ENCODE peak calls at places on chromosomes 12 and 14, in seven cellular contexts. N is activated CD8-positive, alpha-beta T cell treated with anti-CD3 and anti-CD28 coated beads for 36 hours; K is natural killer cell treated with Interleukin-12 subunit alpha and Interleukin-12 subunit beta and Interleukin-15 and Interleukin-18, amount 100 ng/mL, for 72 hours; I is CD4-positive, alpha-beta T cell; L is activated CD4-positive, CD25-positive, alpha-beta regulatory T cell treated with anti-CD3 and anti-CD28 coated beads, Interleukin-2, amount 50 U/mL, for 24 hours; D is stimulated activated naive CD8-positive, alpha-beta T cell treated with anti-CD3 and anti-CD28 coated beads, Interleukin-15, Interleukin-2, amounts not matched to agents 100 U/mL and 50 U/mL, for 24 hours; U is body of pancreas. M is an unnamed sample.

GRCh38 chr12:51662728-51663154 is 71.7 kb downstream of the SCN8A start:
- ATAC-seq in N (no peak), K (no peak), I (no peak), L (no peak), D (no peak), U (no peak), M (no peak)

GRCh38 chr14:53663709-53664108 is 292.9 kb downstream of the BMP4 start:
- ATAC-seq in N (no peak), K (no peak), I (no peak), L (no peak), D (no peak), U (no peak), M (no peak)

GRCh38 chr14:49134940-49135339 is 451.2 kb downstream of the RPS29 start:
- ATAC-seq in N (no peak), K (no peak), I (no peak), L (no peak), D (no peak), U (no peak), M (no peak)

GRCh38 chr14:81903477-81903876 is 369.8 kb upstream of the SEL1L start:
- ATAC-seq in N (no peak), K (no peak), I (no peak), L (no peak), D (no peak), U (no peak), M (no peak)

GRCh38 chr14:94394025-94394493 is 5.7 kb upstream of the SERPINA1 start:
- ATAC-seq in N (peak), K (no peak), I (no peak), L (no peak), D (peak), U (no peak), M (peak)

GRCh38 chr14:93893550-93894329 is 33.4 kb upstream of the FAM181A start:
- ATAC-seq in N (no peak), K (no peak), I (no peak), L (no peak), D (no peak), U (no peak), M (no peak)

GRCh38 chr14:51538973-51539372 is 112.7 kb upstream of the FRMD6 start:
- ATAC-seq in N (no peak), K (no peak), I (no peak), L (no peak), D (no peak), U (no peak), M (no peak)

GRCh38 chr12:57898308-57898970 is 42.9 kb upstream of the ATP23 start:
- ATAC-seq in N (no peak), K (no peak), I (no peak), L (no peak), D (no peak), U (no peak), M (no peak)

GRCh38 chr12:108231109-108231905 is 102.2 kb downstream of the WSCD2 start:
- ATAC-seq in N (no peak), K (no peak), I (no peak), L (no peak), D (no peak), U (no peak), M (no peak)

GRCh38 chr12:52837781-52838736 is 3.9 kb upstream of the KRT79 start:
- ATAC-seq in N (no peak), K (no peak), I (no peak), L (no peak), D (no peak), U (peak), M (no peak)

GRCh38 chr14:50524731-50525510 is 7.4 kb downstream of the MAP4K5 start:
- ATAC-seq in N (no peak), K (no peak), I (no peak), L (no peak), D (no peak), U (no peak), M (no peak)

GRCh38 chr12:39627914-39628313 is 8.3 kb upstream of the ABCD2 start:
- ATAC-seq in N (peak), K (peak), I (peak), L (peak), D (peak), U (no peak), M (peak)

GRCh38 chr12:49567302-49567610 is 686 bp downstream of the MCRS1 start:
- ATAC-seq in N (peak), K (no peak), I (peak), L (peak), D (peak), U (peak), M (peak)

GRCh38 chr12:48125985-48126384 is 6.8 kb downstream of the PFKM start:
- ATAC-seq in N (no peak), K (no peak), I (no peak), L (no peak), D (no peak), U (no peak), M (no peak)

GRCh38 chr12:126219139-126219538 is 1153.9 kb downstream of the AACS start:
- ATAC-seq in N (no peak), K (no peak), I (no peak), L (no peak), D (no peak), U (no peak), M (no peak)

GRCh38 chr12:95607642-95608041 is 56.4 kb upstream of the USP44 start:
- ATAC-seq in N (no peak), K (no peak), I (no peak), L (no peak), D (no peak), U (peak), M (no peak)

GRCh38 chr12:119314290-119314689 is 20.2 kb upstream of the CCDC60 start:
- ATAC-seq in N (no peak), K (no peak), I (no peak), L (no peak), D (no peak), U (no peak), M (no peak)

GRCh38 chr14:73755434-73756014 is 41.3 kb upstream of the PNMA1 start:
- ATAC-seq in N (no peak), K (no peak), I (no peak), L (no peak), D (no peak), U (no peak), M (no peak)

GRCh38 chr12:69431604-69432222 is 38.5 kb upstream of the FRS2 start:
- ATAC-seq in N (no peak), K (no peak), I (no peak), L (no peak), D (no peak), U (no peak), M (no peak)

GRCh38 chr14:64707661-64708060 is 3.4 kb downstream of the PLEKHG3 start:
- ATAC-seq in N (no peak), K (peak), I (peak), L (no peak), D (peak), U (no peak), M (peak)

GRCh38 chr12:2503762-2504161 is 291.0 kb upstream of the FKBP4 start:
- ATAC-seq in N (no peak), K (no peak), I (no peak), L (no peak), D (no peak), U (no peak), M (no peak)

GRCh38 chr14:96090441-96091148 is 51.4 kb downstream of the C14orf132 start:
- ATAC-seq in N (no peak), K (no peak), I (no peak), L (no peak), D (no peak), U (peak), M (no peak)

GRCh38 chr14:104794099-104794498 is 1.4 kb downstream of the AKT1 start:
- ATAC-seq in N (peak), K (no peak), I (no peak), L (peak), D (peak), U (no peak), M (peak)

GRCh38 chr12:68482014-68482413 is 128.7 kb upstream of the RAP1B start:
- ATAC-seq in N (no peak), K (no peak), I (no peak), L (no peak), D (no peak), U (no peak), M (no peak)

GRCh38 chr12:27460471-27460978 is 14.0 kb downstream of the SMCO2 start:
- ATAC-seq in N (peak), K (peak), I (no peak), L (peak), D (peak), U (no peak), M (peak)

GRCh38 chr12:110373962-110374611 is 29.4 kb downstream of the ANAPC7 start:
- ATAC-seq in N (no peak), K (no peak), I (no peak), L (no peak), D (no peak), U (no peak), M (no peak)

GRCh38 chr12:40202095-40203059 is 22.4 kb upstream of the LRRK2 start:
- ATAC-seq in N (no peak), K (no peak), I (no peak), L (no peak), D (no peak), U (no peak), M (peak)

GRCh38 chr12:62472472-62472871 is 5.8 kb downstream of the MON2 start:
- ATAC-seq in N (no peak), K (no peak), I (no peak), L (no peak), D (peak), U (no peak), M (no peak)

GRCh38 chr12:4174417-4174816 is 99.1 kb upstream of the CCND2 start:
- ATAC-seq in N (no peak), K (no peak), I (no peak), L (no peak), D (no peak), U (no peak), M (no peak)

GRCh38 chr14:51978566-51979398 is 10.6 kb upstream of the RTRAF start:
- ATAC-seq in N (peak), K (peak), I (peak), L (peak), D (peak), U (peak), M (peak)

GRCh38 chr12:81162725-81163124 is 84.8 kb downstream of the ACSS3 start:
- ATAC-seq in N (no peak), K (no peak), I (no peak), L (no peak), D (no peak), U (no peak), M (no peak)